ENCODE peak calls at places on chromosomes 11 and 22, in six cellular contexts. B is ascending aorta, G is HepG2, N is uterus, A is foreskin fibroblast, Y is suprapubic skin. X is an unnamed sample.

GRCh38 chr11:12248330-12248729 is 129.0 kb upstream of the PARVA start:
- DNase-seq in B (no peak), G (peak), N (peak), A (no peak), Y (no peak), X (no peak)

GRCh38 chr11:72876147-72876546 is 61.9 kb downstream of the ATG16L2 start:
- DNase-seq in B (no peak), G (no peak), N (no peak), A (no peak), Y (no peak), X (no peak)

GRCh38 chr11:60905551-60906113 is 753 bp downstream of the PRPF19 start:
- DNase-seq in B (no peak), G (peak), N (no peak), A (no peak), Y (no peak), X (no peak)

GRCh38 chr22:45285431-45286058 is 796 bp downstream of the UPK3A start:
- DNase-seq in B (no peak), G (no peak), N (no peak), A (no peak), Y (no peak), X (no peak)

GRCh38 chr22:19770349-19771220 is 10.0 kb downstream of the TBX1 start:
- DNase-seq in B (no peak), G (no peak), N (no peak), A (no peak), Y (no peak), X (no peak)

GRCh38 chr11:12496181-12497025 is 119.0 kb downstream of the PARVA start:
- DNase-seq in B (no peak), G (peak), N (no peak), A (no peak), Y (no peak), X (no peak)

GRCh38 chr11:100647861-100648260 is 39.2 kb upstream of the ARHGAP42 start:
- DNase-seq in B (no peak), G (no peak), N (no peak), A (no peak), Y (no peak), X (no peak)

GRCh38 chr11:102850973-102851745 is 7.8 kb upstream of the MMP3 start:
- DNase-seq in B (no peak), G (no peak), N (no peak), A (peak), Y (no peak), X (peak)

GRCh38 chr11:133951484-133952198 is 5.1 kb downstream of the IGSF9B start:
- DNase-seq in B (peak), G (no peak), N (no peak), A (peak), Y (no peak), X (no peak)

GRCh38 chr11:83836883-83837654 is 550.9 kb upstream of the CCDC90B start:
- DNase-seq in B (no peak), G (peak), N (peak), A (no peak), Y (no peak), X (no peak)

GRCh38 chr22:19877626-19878339 is 23.1 kb upstream of the GNB1L start:
- DNase-seq in B (peak), G (no peak), N (no peak), A (peak), Y (peak), X (no peak)

GRCh38 chr11:18393581-18394299 is 623 bp upstream of the LDHA start:
- DNase-seq in B (no peak), G (no peak), N (no peak), A (no peak), Y (no peak), X (no peak)

GRCh38 chr11:69511358-69512015 is 30.0 kb downstream of the LINC01488 start:
- DNase-seq in B (no peak), G (no peak), N (no peak), A (no peak), Y (no peak), X (no peak)

GRCh38 chr11:129699711-129700304 is 115.8 kb upstream of the TMEM45B start:
- DNase-seq in B (no peak), G (no peak), N (no peak), A (no peak), Y (no peak), X (no peak)

GRCh38 chr11:67357831-67358555 is 4.6 kb upstream of the POLD4 start:
- DNase-seq in B (no peak), G (no peak), N (no peak), A (no peak), Y (no peak), X (no peak)

GRCh38 chr11:110738641-110739040 is 26.4 kb upstream of the ARHGAP20 start:
- DNase-seq in B (no peak), G (no peak), N (no peak), A (no peak), Y (no peak), X (no peak)

GRCh38 chr11:8326337-8326736 is 62.7 kb upstream of the LMO1 start:
- DNase-seq in B (no peak), G (no peak), N (no peak), A (no peak), Y (no peak), X (no peak)

GRCh38 chr11:10716122-10716521 is 22.6 kb upstream of the IRAG1 start:
- DNase-seq in B (no peak), G (no peak), N (no peak), A (no peak), Y (no peak), X (no peak)

GRCh38 chr11:41245704-41246398 is 213.6 kb downstream of the LRRC4C start:
- DNase-seq in B (no peak), G (no peak), N (no peak), A (no peak), Y (no peak), X (no peak)

GRCh38 chr11:32706985-32707736 is 87.3 kb downstream of the CCDC73 start:
- DNase-seq in B (no peak), G (peak), N (no peak), A (peak), Y (no peak), X (peak)

GRCh38 chr11:47607380-47607779 is 13.2 kb upstream of the C1QTNF4 start:
- DNase-seq in B (no peak), G (no peak), N (peak), A (peak), Y (peak), X (peak)

GRCh38 chr22:36902143-36902911 is 11.1 kb upstream of the CSF2RB start:
- DNase-seq in B (no peak), G (no peak), N (no peak), A (no peak), Y (no peak), X (peak)

GRCh38 chr22:41700105-41700358 is 729 bp downstream of the MEI1 start:
- DNase-seq in B (no peak), G (no peak), N (no peak), A (no peak), Y (no peak), X (no peak)

GRCh38 chr22:41695211-41695610 is 4.1 kb upstream of the MEI1 start:
- DNase-seq in B (no peak), G (no peak), N (no peak), A (peak), Y (no peak), X (no peak)

GRCh38 chr22:41696714-41697113 is 2.6 kb upstream of the MEI1 start:
- DNase-seq in B (no peak), G (no peak), N (no peak), A (no peak), Y (no peak), X (no peak)

GRCh38 chr22:41699264-41700104 is at the start of gene MEI1:
- DNase-seq in B (peak), G (no peak), N (peak), A (peak), Y (peak), X (peak)

DNA sequence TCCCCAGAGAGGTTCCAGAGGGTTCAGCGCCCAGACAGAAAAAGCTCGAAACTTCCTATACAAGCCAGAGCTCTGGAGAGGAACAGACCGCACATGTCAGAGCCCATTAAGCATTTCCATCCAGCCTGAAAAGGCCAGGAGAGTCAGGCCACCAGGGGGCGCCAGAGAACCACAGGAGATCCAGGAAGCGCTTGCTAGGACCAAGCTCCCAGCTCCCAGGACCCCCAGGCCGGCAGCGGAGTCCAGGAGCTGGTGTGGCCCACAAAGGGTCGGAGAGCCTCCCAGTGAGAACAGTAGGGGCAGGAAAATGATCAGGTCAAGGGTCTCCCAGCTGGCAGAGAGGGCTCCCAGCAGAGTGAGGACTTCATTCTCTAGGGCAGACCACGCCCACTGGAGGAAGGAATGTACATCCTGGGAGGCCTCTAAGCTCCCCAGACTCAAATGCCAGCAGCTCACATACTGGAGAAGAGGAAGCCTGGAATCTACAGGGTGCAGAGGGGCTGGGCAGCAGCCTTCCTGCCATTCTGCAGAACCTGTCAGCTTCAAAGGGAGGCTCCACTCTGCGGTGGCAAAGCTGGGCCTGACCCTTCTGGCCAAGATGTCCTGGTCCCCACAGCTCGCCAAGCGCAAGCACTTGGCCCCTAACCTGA is 2.1 kb upstream of the MEI1 start:
- DNase-seq in B (peak), G (peak), N (peak), A (peak), Y (peak), X (peak)
- H3K4me3 ChIP-seq in B (no peak), G (peak), N (no peak), A (no peak), Y (peak), X (no peak)

GRCh38 chr11:75598900-75599299 is 36.8 kb downstream of the SERPINH1 start:
- DNase-seq in B (no peak), G (no peak), N (no peak), A (no peak), Y (no peak), X (no peak)

GRCh38 chr11:75595511-75595910 is 33.5 kb downstream of the SERPINH1 start:
- DNase-seq in B (no peak), G (no peak), N (no peak), A (no peak), Y (no peak), X (no peak)

GRCh38 chr11:75598264-75598663 is 36.2 kb downstream of the SERPINH1 start:
- DNase-seq in B (no peak), G (no peak), N (no peak), A (no peak), Y (no peak), X (no peak)

GRCh38 chr11:75596914-75597313 is 34.9 kb downstream of the SERPINH1 start:
- DNase-seq in B (no peak), G (no peak), N (no peak), A (no peak), Y (no peak), X (no peak)

DNA sequence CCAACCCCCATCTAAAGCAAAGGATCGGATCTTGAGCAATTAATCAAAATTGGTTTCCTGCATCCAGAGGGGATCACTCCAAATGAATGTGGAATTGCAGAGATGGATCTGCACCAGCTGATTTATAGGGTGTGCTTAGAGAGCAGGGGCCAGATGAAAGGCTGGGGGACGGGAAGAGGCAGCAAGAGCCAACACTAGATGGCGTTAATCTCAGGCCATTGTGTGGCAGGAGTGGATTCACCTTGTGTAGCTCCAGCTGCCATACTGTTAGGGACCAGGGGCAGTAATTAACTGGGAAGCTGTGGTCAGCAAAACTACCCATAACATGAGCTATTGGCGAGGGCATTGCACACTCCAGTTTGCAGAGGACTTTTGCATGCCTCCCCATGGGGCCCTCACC is 35.6 kb downstream of the SERPINH1 start:
- DNase-seq in B (no peak), G (peak), N (no peak), A (no peak), Y (no peak), X (no peak)
- TF ChIP-seq CTCF in B (peak), G (peak), N (no peak), A (peak), Y (no peak), X (peak)

GRCh38 chr11:14642453-14642852 is 1.2 kb upstream of the PDE3B start:
- DNase-seq in B (no peak), G (no peak), N (no peak), A (no peak), Y (no peak), X (no peak)
- H3K4me3 ChIP-seq in B (no peak), G (peak), N (no peak), A (no peak), Y (no peak), X (peak)

DNA sequence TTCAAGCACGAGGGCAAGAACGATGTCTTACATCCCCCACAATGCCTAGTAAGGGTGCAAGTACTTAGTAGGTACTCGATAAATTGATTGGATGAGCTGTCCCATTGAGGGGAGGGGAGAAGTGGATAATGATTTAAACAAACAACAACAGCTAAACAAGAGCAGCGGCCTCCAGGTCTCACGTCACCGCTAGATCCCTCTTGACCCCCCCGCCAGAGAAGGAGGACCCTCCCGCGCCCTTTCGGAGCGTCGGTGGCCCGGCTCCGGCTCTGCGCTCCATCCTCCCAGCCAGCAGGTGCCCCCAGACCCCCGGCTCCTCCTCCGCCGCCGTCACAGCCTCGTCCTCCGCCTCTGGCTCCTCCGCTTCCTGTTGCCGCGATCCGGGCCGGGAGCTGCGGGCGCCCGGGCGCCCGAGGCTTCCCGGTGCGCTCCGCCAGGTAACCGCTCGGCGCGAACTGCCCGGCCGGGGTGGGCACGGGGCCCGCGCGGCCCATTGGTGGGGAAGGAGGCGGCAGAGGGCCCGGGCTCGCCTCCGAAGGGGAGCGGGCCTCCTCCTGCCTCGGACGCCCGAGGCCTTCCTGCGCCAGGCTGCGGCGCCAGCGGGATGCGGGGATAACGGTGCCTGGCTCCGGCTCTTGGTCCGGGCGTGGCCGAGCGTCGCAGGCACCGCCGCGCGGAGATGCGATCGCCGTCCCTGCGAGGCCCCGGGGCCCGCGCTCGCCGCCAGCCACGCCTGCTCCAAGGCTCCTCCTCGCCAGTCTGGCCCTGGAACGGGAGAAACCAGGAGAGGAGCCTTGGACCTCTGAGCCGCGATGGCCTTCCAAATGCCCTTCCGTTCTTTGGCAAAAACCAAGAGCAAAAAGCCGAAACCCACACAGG is at the start of gene TLCD5:
- DNase-seq in B (peak), G (peak), N (peak), A (peak), Y (no peak), X (no peak)
- TF ChIP-seq CTCF in B (peak), G (peak), N (no peak), A (peak), Y (no peak), X (no peak)

GRCh38 chr11:279966-280761 is 2.0 kb downstream of the NLRP6 start:
- DNase-seq in B (peak), G (no peak), N (no peak), A (peak), Y (peak), X (no peak)
- H3K4me3 ChIP-seq in B (peak), G (peak), N (no peak), A (no peak), Y (peak), X (no peak)

GRCh38 chr11:15011741-15012140 is 39.6 kb upstream of the CALCA start:
- DNase-seq in B (no peak), G (no peak), N (no peak), A (no peak), Y (no peak), X (no peak)

GRCh38 chr11:15010860-15011259 is 38.7 kb upstream of the CALCA start:
- DNase-seq in B (no peak), G (no peak), N (no peak), A (no peak), Y (no peak), X (no peak)

DNA sequence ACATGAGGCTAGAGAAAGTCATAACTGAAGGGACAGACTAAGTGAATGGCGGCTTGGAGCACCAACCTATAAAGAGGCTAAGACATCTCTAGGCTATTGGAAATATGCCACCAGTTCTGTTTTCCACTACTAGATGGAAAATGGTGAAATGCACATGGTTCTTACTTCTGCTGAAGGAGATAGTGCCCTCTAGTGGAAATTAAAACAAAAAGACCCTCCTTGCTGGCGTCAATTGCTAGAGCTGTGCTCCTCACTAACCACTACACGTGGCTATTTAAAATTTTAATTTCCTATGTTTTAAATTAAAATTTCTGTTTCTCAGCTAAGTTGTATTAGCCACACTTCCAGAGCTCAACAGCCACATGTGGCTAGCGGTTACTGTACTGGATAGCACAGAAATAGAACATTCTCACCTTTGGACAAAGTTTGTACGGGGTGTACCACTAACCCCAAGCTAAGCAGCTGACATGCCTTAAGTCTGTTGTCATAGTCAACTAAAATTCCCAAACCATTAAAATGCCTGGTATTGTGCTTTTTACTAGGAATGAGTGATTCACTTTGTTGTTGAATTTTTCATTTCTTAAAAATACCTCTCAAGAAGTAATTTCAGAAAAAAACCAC is 34.1 kb upstream of the CALCA start:
- DNase-seq in B (no peak), G (peak), N (no peak), A (peak), Y (no peak), X (peak)
- TF ChIP-seq CTCF in B (peak), G (peak), N (no peak), A (peak), Y (no peak), X (peak)

GRCh38 chr22:17944205-17944725 is 80.1 kb downstream of the MICAL3 start:
- DNase-seq in B (no peak), G (no peak), N (no peak), A (no peak), Y (no peak), X (no peak)
- H3K4me3 ChIP-seq in B (no peak), G (no peak), N (no peak), A (no peak), Y (no peak), X (no peak)

GRCh38 chr11:118163494-118163893 is 10.9 kb upstream of the SCN4B start:
- DNase-seq in B (no peak), G (no peak), N (no peak), A (no peak), Y (no peak), X (no peak)
- TF ChIP-seq CTCF in B (no peak), G (no peak), N (no peak), A (no peak), Y (no peak), X (no peak)

DNA sequence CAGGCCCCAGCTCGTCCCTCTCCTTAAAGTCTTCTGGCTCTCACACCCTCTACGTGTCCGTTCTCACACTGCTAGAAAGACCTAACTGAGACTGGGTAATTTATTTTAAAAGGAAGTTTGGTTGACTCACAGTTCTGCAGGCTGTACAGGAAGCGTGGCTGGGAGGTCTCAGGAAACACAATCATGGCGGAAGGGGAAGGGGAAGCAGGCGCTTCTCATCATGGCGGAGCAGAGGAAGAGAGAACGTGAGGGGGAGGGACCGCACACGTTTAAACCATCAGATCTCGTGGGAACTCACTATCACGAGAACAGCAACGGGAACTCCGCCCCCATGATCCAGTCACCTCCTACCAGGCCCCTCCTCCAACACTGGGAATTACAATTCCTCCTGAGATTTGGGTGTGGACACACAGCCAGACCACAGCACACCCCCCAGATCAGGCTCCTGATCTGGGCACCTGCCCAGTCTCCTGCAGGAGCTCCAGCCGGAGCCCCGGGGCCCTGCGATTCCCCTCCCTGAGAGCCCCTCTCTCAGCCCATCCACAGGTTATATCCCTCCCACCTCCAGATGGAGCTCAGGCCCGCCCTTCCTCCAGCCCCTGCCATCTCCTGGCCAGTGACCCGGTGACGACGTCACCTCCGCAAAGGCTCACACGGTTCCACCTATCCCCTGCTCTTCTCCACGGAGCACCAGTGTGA is 170.2 kb downstream of the BRD1 start:
- DNase-seq in B (peak), G (no peak), N (peak), A (no peak), Y (peak), X (no peak)
- H3K4me3 ChIP-seq in B (peak), G (no peak), N (peak), A (no peak), Y (peak), X (no peak)

X was measured in HFF-Myc.